ENCODE peak calls at places on chromosome 2, in eight cellular contexts. K, S, G, L, H, D, F and U are unnamed samples. For H3K4me1, the result is how much of the 10 kb centered on the place peaks cover.

GRCh38 chr2:27762951-27763906 is 8.3 kb upstream of the MRPL33 start:
- DNase-seq in F (no peak), K (no peak), H (no peak), L (no peak), G (no peak), S (no peak), D (no peak), U (no peak)

GRCh38 chr2:10993001-10993481 is 81.3 kb downstream of the KCNF1 start:
- DNase-seq in G (peak), L (no peak), K (no peak), S (no peak), D (no peak), H (no peak), F (peak), U (no peak)

GRCh38 chr2:126704434-126705165 is 48.6 kb downstream of the GYPC start:
- DNase-seq in G (no peak), S (no peak), F (no peak), L (no peak), D (no peak), K (no peak), H (no peak), U (no peak)

GRCh38 chr2:8608411-8608954 is 73.4 kb upstream of the ID2 start:
- DNase-seq in H (no peak), F (no peak), G (peak), D (no peak), L (no peak), S (no peak), K (no peak), U (no peak)

GRCh38 chr2:175922160-175922559 is 79.9 kb downstream of the LNPK start:
- DNase-seq in F (no peak), L (no peak), S (no peak), H (no peak), G (no peak), D (no peak), K (no peak), U (no peak)

GRCh38 chr2:154130821-154131220 is 259.1 kb downstream of the GALNT13 start:
- DNase-seq in K (no peak), D (no peak), L (no peak), F (no peak), G (no peak), H (no peak), S (no peak), U (no peak)

GRCh38 chr2:7837232-7837760 is 844.6 kb upstream of the ID2 start:
- DNase-seq in H (no peak), L (no peak), G (no peak), D (no peak), K (no peak), F (no peak), S (no peak), U (no peak)

GRCh38 chr2:60555066-60555793 is 1.8 kb upstream of the BCL11A start:
- DNase-seq in L (peak), H (no peak), G (peak), K (no peak), F (peak), S (peak), D (no peak), U (no peak)

GRCh38 chr2:119062652-119063051 is 95.9 kb downstream of the C1QL2 start:
- DNase-seq in H (no peak), L (no peak), F (no peak), G (no peak), D (no peak), K (no peak), S (no peak), U (no peak)

GRCh38 chr2:232438951-232439757 is 16.8 kb upstream of the ALPI start:
- DNase-seq in D (no peak), S (no peak), K (no peak), H (no peak), F (peak), L (peak), G (peak), U (no peak)

GRCh38 chr2:33077841-33078240 is 131.1 kb downstream of the LTBP1 start:
- DNase-seq in D (no peak), L (no peak), K (no peak), F (no peak), H (no peak), G (no peak), S (no peak), U (no peak)

GRCh38 chr2:155525194-155525593 is 807.3 kb downstream of the NR4A2 start:
- DNase-seq in D (no peak), K (no peak), S (no peak), F (no peak), H (no peak), G (no peak), L (no peak), U (no peak)

GRCh38 chr2:195535911-195536522 is 121.0 kb upstream of the SLC39A10 start:
- DNase-seq in S (no peak), K (peak), F (no peak), H (no peak), L (peak), D (peak), G (peak), U (no peak)

GRCh38 chr2:232352511-232353091 is 25.9 kb upstream of the ALPP start:
- DNase-seq in K (no peak), S (no peak), F (no peak), D (no peak), G (peak), L (peak), H (no peak), U (no peak)

GRCh38 chr2:79512442-79513401 is at the start of gene CTNNA2:
- DNase-seq in G (peak), H (no peak), K (no peak), F (peak), L (no peak), D (no peak), S (peak), U (no peak)

GRCh38 chr2:222000326-222000725 is 298.5 kb downstream of the PAX3 start:
- DNase-seq in S (no peak), H (no peak), D (no peak), K (no peak), G (no peak), L (no peak), F (no peak), U (no peak)

GRCh38 chr2:73852020-73852419 is 23.3 kb downstream of the STAMBP start:
- DNase-seq in K (no peak), G (no peak), S (no peak), H (no peak), F (peak), L (no peak), D (no peak), U (no peak)

GRCh38 chr2:37350034-37350433 is 5.6 kb downstream of the QPCT start:
- DNase-seq in H (no peak), K (no peak), F (peak), G (no peak), L (no peak), S (no peak), D (no peak), U (no peak)

GRCh38 chr2:37325625-37326071 is 1.0 kb upstream of the PRKD3 start:
- DNase-seq in L (no peak), S (no peak), H (peak), D (no peak), F (no peak), G (peak), K (no peak), U (no peak)

GRCh38 chr2:177404243-177404642 is 11.7 kb downstream of the AGPS start:
- DNase-seq in D (no peak), L (no peak), F (no peak), H (no peak), G (no peak), K (no peak), S (no peak), U (no peak)

GRCh38 chr2:235358981-235359471 is 134.8 kb upstream of the AGAP1 start:
- DNase-seq in D (no peak), G (no peak), H (no peak), S (no peak), K (no peak), L (no peak), F (peak), U (no peak)

GRCh38 chr2:25835906-25836305 is 42.4 kb downstream of the ASXL2 start:
- DNase-seq in H (no peak), F (no peak), K (no peak), D (no peak), S (no peak), L (no peak), G (no peak), U (no peak)

GRCh38 chr2:48707466-48707865 is 48.1 kb downstream of the LHCGR start:
- DNase-seq in D (no peak), H (no peak), G (peak), S (no peak), K (no peak), F (no peak), L (no peak), U (no peak)

GRCh38 chr2:221176666-221177065 is 395.4 kb downstream of the EPHA4 start:
- DNase-seq in L (no peak), S (no peak), G (no peak), F (no peak), K (no peak), D (no peak), H (no peak), U (no peak)

GRCh38 chr2:159168707-159169106 is 117.8 kb downstream of the WDSUB1 start:
- DNase-seq in G (no peak), S (no peak), F (peak), L (no peak), D (no peak), K (no peak), H (no peak), U (no peak)

GRCh38 chr2:121944072-121944829 is 188.8 kb downstream of the TSN start:
- DNase-seq in D (peak), L (no peak), K (peak), S (no peak), H (no peak), G (no peak), F (peak), U (peak)

GRCh38 chr2:136135924-136136906 is 18.3 kb upstream of the CXCR4 start:
- DNase-seq in G (no peak), K (no peak), F (no peak), D (peak), H (no peak), L (no peak), S (no peak), U (no peak)

GRCh38 chr2:64880193-64880951 is 108.8 kb upstream of the SLC1A4 start:
- DNase-seq in H (no peak), G (no peak), S (no peak), K (no peak), D (no peak), L (no peak), F (no peak), U (no peak)

GRCh38 chr2:70931376-70932000 is 4.2 kb upstream of the ATP6V1B1 start:
- DNase-seq in S (no peak), D (no peak), H (no peak), F (no peak), L (no peak), K (no peak), G (no peak), U (peak)

GRCh38 chr2:235500761-235501662 is 7.2 kb downstream of the AGAP1 start:
- DNase-seq in S (peak), G (no peak), L (no peak), H (no peak), D (no peak), K (no peak), F (no peak), U (no peak)

GRCh38 chr2:27308359-27308875 is at the start of gene UCN:
- DNase-seq in K (no peak), F (no peak), H (peak), S (peak), G (no peak), L (no peak), D (no peak), U (no peak)

GRCh38 chr2:173851256-173851655 is 113.9 kb downstream of the SP3 start:
- DNase-seq in G (no peak), D (peak), K (peak), L (no peak), H (peak), S (no peak), F (no peak), U (peak)

GRCh38 chr2:62826141-62826540 is 120.6 kb downstream of the EHBP1 start:
- DNase-seq in G (no peak), S (no peak), D (no peak), K (no peak), H (no peak), F (no peak), L (no peak), U (no peak)

GRCh38 chr2:128304715-128305554 is 13.7 kb downstream of the HS6ST1 start:
- DNase-seq in G (peak), H (peak), F (peak), S (peak), D (peak), L (peak), K (no peak), U (peak)

DNA sequence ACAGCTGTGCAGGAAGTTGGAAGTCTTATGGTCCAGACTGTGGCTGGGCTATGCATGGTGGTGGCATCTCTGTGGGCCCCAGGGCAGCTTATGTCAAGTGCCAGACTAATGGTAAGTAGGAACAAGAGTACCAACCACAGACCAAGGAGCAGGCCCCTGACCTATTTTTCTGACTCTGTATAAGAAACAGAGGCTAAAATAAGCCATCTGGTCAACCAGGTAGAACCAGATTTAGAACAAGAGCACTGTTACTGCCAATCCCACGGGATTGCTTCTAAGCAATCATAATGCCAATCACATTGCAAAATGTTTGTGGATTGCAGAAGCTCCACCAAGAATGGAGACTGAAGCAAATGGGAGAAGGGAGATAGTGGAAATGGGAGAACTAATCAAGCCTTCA is 11.1 kb upstream of the ST3GAL5 start:
- DNase-seq in F (no peak), S (no peak), K (no peak), G (no peak), H (no peak), D (no peak), L (no peak), U (no peak)
- H3K27ac ChIP-seq in F (peak), S (no peak), K (no peak), G (no peak), H (no peak), D (no peak), L (no peak), U (no peak)

GRCh38 chr2:85709385-85709784 is 15.2 kb downstream of the GNLY start:
- DNase-seq in F (no peak), D (no peak), G (no peak), S (no peak), L (no peak), H (no peak), K (no peak), U (peak)
- H3K4me1 ChIP-seq in F (half or more), D (half or more), G (half or more), S (under half), L (half or more), H (under half), K (under half), U (under half)

GRCh38 chr2:134716716-134717585 is 1.8 kb downstream of the TMEM163 start:
- DNase-seq in K (no peak), H (no peak), G (no peak), D (no peak), L (no peak), F (no peak), S (no peak), U (no peak)

GRCh38 chr2:134717706-134718094 is 1.1 kb downstream of the TMEM163 start:
- DNase-seq in G (no peak), D (no peak), K (no peak), L (no peak), H (no peak), S (peak), F (no peak), U (no peak)

GRCh38 chr2:134718956-134719814 is at the start of gene TMEM163:
- DNase-seq in D (no peak), S (peak), F (no peak), L (no peak), K (no peak), G (peak), H (no peak), U (no peak)

GRCh38 chr2:134715932-134716643 is 2.7 kb downstream of the TMEM163 start:
- DNase-seq in L (no peak), K (no peak), F (no peak), G (no peak), H (no peak), S (no peak), D (no peak), U (no peak)

DNA sequence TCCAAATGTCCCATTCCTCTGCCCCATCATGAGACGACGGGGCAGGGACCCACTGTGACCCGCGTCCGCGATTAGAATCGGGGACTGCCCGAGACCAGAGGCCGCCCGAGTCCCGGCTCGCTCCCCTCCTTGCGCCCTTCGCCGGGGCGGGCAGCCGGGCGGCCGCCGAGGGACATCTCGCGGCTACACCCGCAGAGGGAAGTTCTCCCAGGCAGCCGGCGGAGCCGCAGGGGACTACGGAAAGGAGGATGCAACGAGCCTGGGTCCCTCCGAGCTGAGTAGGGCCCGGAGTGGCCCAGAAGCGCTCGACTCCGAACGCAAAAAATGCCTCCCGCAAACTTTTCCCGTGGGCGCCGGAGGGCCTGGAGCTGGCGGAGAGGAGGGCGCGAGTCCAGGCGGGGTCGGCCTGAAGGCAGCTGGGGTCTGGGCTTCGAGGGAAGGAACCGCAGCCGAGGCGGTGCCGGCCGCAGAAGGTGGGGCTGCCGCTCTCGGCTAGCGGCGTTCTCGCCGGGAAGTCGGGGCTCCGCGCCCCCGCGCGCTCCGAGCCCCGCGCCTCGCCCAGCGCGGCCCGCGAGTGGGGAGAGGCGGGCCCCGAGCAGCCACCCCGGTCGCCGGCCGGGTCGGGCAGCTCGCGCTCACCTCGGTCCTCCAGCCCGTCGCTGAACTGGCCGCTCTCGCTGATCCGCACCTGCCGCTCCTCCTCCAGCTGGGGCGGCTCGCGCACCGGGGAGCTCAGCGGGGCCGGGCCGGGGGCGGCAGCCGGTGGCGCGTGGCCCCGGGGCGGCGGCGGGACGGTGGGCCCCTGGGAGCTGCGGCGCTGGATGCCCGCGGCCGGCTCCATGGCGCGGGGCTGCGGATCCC is 475 bp downstream of the TMEM163 start:
- DNase-seq in H (no peak), D (no peak), L (peak), S (peak), K (no peak), F (no peak), G (peak), U (no peak)
- H3K4me3 ChIP-seq in H (peak), D (peak), L (peak), S (peak), K (peak), F (peak), G (peak), U (peak)

DNA sequence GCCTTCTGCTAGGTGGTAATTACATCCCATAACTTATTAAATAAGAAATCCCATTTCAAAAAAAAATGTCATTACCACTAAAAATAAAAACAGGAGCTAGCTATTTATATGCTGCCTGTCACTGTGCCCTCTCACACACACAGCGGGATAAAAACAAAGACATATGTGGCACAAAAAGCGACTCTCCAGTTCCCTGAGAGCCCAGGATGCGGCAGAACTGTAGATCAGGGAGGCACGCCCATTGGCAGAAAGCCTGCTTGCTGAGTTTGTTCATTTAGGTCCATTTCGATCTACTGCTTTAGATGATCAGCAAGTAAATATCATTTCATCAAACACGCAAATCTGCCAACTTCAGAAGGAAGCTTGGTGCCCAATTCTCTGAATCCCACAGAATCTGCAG is 124.4 kb downstream of the TMEM163 start:
- DNase-seq in H (no peak), F (no peak), K (no peak), D (no peak), S (no peak), L (no peak), G (no peak), U (no peak)
- H3K27ac ChIP-seq in H (no peak), F (no peak), K (no peak), D (no peak), S (no peak), L (no peak), G (no peak), U (no peak)

GRCh38 chr2:237874585-237875161 is 15.2 kb downstream of the RAMP1 start:
- DNase-seq in L (no peak), D (no peak), G (peak), F (no peak), S (no peak), H (peak), K (no peak), U (no peak)
- H3K4me1 ChIP-seq in L (under half), D (under half), G (under half), F (under half), S (under half), H (under half), K (under half), U (under half)

GRCh38 chr2:101718479-101718878 is 21.0 kb downstream of the MAP4K4 start:
- DNase-seq in F (no peak), L (no peak), S (no peak), G (no peak), H (no peak), K (no peak), D (no peak), U (no peak)
- H3K4me3 ChIP-seq in F (no peak), L (no peak), S (no peak), G (no peak), H (no peak), K (no peak), D (no peak), U (no peak)

GRCh38 chr2:68774569-68775271 is 40.1 kb downstream of the ARHGAP25 start:
- DNase-seq in S (no peak), K (peak), F (no peak), D (peak), L (peak), H (peak), G (peak), U (peak)

GRCh38 chr2:68776124-68776523 is 41.5 kb downstream of the ARHGAP25 start:
- DNase-seq in F (no peak), L (no peak), D (no peak), S (no peak), G (no peak), H (no peak), K (no peak), U (no peak)

GRCh38 chr2:68771211-68771721 is 36.7 kb downstream of the ARHGAP25 start:
- DNase-seq in G (no peak), S (no peak), K (no peak), D (no peak), L (no peak), F (no peak), H (no peak), U (no peak)

GRCh38 chr2:68772109-68772508 is 37.5 kb downstream of the ARHGAP25 start:
- DNase-seq in D (no peak), S (no peak), H (no peak), G (no peak), F (no peak), L (no peak), K (no peak), U (no peak)

GRCh38 chr2:68775272-68775847 is 40.7 kb downstream of the ARHGAP25 start:
- DNase-seq in L (no peak), S (no peak), H (no peak), G (no peak), K (no peak), D (no peak), F (no peak), U (no peak)
- H3K27ac ChIP-seq in L (peak), S (no peak), H (peak), G (peak), K (peak), D (peak), F (no peak), U (peak)